ENCODE peak calls at places on chromosomes 4 and X, in nine cellular contexts. W is stimulated activated CD4-positive, alpha-beta T cell treated with anti-CD3 and anti-CD28 coated beads, Interleukin-1b, Interleukin-23, amount 100 ng/mL, for 24 hours; F is naive B cell; Z is astrocyte; T is NAMALWA; K is psoas muscle; B is T-helper 2 cell; D is iPS DF 19.7; Q is left ventricle myocardium inferior. X is an unnamed sample.

GRCh38 chrX:23332101-23332887 is 2.4 kb upstream of the PTCHD1 start:
- DNase-seq in F (no peak), B (no peak), D (no peak), T (no peak), W (no peak), K (no peak), Z (no peak), Q (no peak), X (peak; percentile 42)

GRCh38 chr4:158410272-158410671 is 111.4 kb upstream of the RXFP1 start:
- DNase-seq in W (no peak), K (no peak), F (no peak), D (no peak), T (no peak), Q (no peak), B (no peak), Z (no peak), X (no peak)

GRCh38 chr4:146577111-146577510 is 55.4 kb upstream of the SLC10A7 start:
- DNase-seq in Z (peak; percentile 26), B (no peak), F (no peak), T (no peak), K (no peak), Q (no peak), W (no peak), D (no peak), X (no peak)

GRCh38 chr4:111802191-111802590 is 343.1 kb upstream of the FAM241A start:
- DNase-seq in W (no peak), K (no peak), T (no peak), Z (no peak), Q (no peak), B (no peak), F (no peak), D (no peak), X (no peak)

GRCh38 chr4:40193018-40193571 is 3.7 kb upstream of the RHOH start:
- DNase-seq in F (peak; percentile 51), Q (no peak), W (no peak), Z (no peak), D (no peak), K (no peak), T (peak; percentile 89), B (no peak), X (no peak)

GRCh38 chr4:37891221-37892159 is 606 bp downstream of the TBC1D1 start:
- DNase-seq in D (no peak), Q (peak; percentile 37), T (peak; percentile 68), B (peak; percentile 26), W (peak; percentile 19), Z (no peak), K (no peak), F (peak; percentile 80), X (peak; percentile 46)

GRCh38 chr4:92100980-92101379 is 202.8 kb upstream of the GRID2 start:
- DNase-seq in F (no peak), W (no peak), Q (no peak), Z (no peak), T (no peak), B (no peak), D (no peak), K (no peak), X (no peak)

GRCh38 chr4:140251566-140251965 is 97.6 kb upstream of the MAML3 start:
- DNase-seq in T (no peak), B (no peak), F (no peak), K (no peak), W (no peak), Q (no peak), Z (no peak), D (no peak), X (no peak)

GRCh38 chrX:110286126-110286525 is 31.8 kb downstream of the AMMECR1 start:
- DNase-seq in W (no peak), D (no peak), F (no peak), Z (peak; percentile 84), Q (no peak), B (no peak), T (no peak), K (no peak), X (no peak)

GRCh38 chr4:112410364-112410763 is 105.6 kb downstream of the NEUROG2 start:
- DNase-seq in Q (no peak), F (no peak), K (no peak), Z (no peak), B (no peak), D (no peak), W (no peak), T (no peak), X (no peak)

GRCh38 chrX:119698835-119699234 is 5.9 kb upstream of the SEPTIN6 start:
- DNase-seq in T (peak; percentile 66), K (no peak), W (no peak), F (no peak), B (no peak), D (peak; percentile 47), Q (no peak), Z (peak; percentile 36), X (peak; percentile 36)

GRCh38 chrX:56995271-56995994 is at the start of gene SPIN3:
- DNase-seq in B (peak; percentile 34), Q (peak; percentile 76), F (peak; percentile 7), D (peak; percentile 75), T (no peak), Z (peak; percentile 61), K (peak; percentile 79), W (peak; percentile 23), X (peak; percentile 92)

GRCh38 chr4:40173470-40173875 is 23.4 kb upstream of the RHOH start:
- DNase-seq in W (no peak), D (no peak), F (peak; percentile 45), T (peak; percentile 50), K (no peak), Z (no peak), B (no peak), Q (no peak), X (no peak)

GRCh38 chrX:30141966-30142365 is 73.4 kb upstream of the MAGEB2 start:
- DNase-seq in Q (no peak), Z (peak; percentile 9), T (peak; percentile 57), F (no peak), B (no peak), W (no peak), K (no peak), D (no peak), X (no peak)

GRCh38 chr4:30536231-30536630 is 183.9 kb upstream of the PCDH7 start:
- DNase-seq in K (no peak), F (no peak), B (no peak), Z (peak; percentile 44), Q (no peak), D (no peak), T (no peak), W (no peak), X (no peak)

GRCh38 chr4:120557372-120557771 is 365.2 kb downstream of the PRDM5 start:
- DNase-seq in Z (no peak), B (no peak), K (no peak), W (no peak), T (no peak), D (no peak), Q (no peak), F (no peak), X (no peak)

GRCh38 chr4:87011340-87012034 is 76.7 kb downstream of the AFF1 start:
- DNase-seq in B (no peak), F (no peak), D (peak; percentile 68), T (no peak), K (no peak), Q (no peak), W (no peak), Z (peak; percentile 90), X (no peak)

GRCh38 chr4:69881173-69881773 is 21.3 kb upstream of the SULT1E1 start:
- DNase-seq in F (peak; percentile 2), T (peak; percentile 53), W (no peak), Z (peak; percentile 13), Q (no peak), D (no peak), B (no peak), K (no peak), X (peak; percentile 26)

GRCh38 chr4:88447339-88447738 is 9.6 kb upstream of the HERC5 start:
- DNase-seq in Z (no peak), K (no peak), Q (no peak), F (no peak), B (no peak), T (no peak), D (no peak), W (no peak), X (no peak)

GRCh38 chrX:12903646-12904045 is 2.8 kb upstream of the TLR8 start:
- DNase-seq in K (no peak), D (no peak), B (no peak), W (no peak), Q (no peak), T (no peak), F (no peak), Z (no peak), X (no peak)

GRCh38 chrX:148193759-148194158 is 212.6 kb downstream of the FMR1NB start:
- DNase-seq in Q (no peak), Z (no peak), D (no peak), K (no peak), F (no peak), T (no peak), B (no peak), W (no peak), X (no peak)